ENCODE peak calls at places on chromosomes 11 and 22, in seven cellular contexts. Z is brain microvascular endothelial cell, I is tibial artery, D is GM12878, L is HCT116, Q is HFF-Myc, E is A549. Y is an unnamed sample.

GRCh38 chr22:30867746-30868662 is 100.6 kb downstream of the MORC2 start:
- DNase-seq in D (no peak), Z (no peak), I (peak; percentile 10), E (no peak), L (no peak), Q (no peak), Y (peak; percentile 2)

GRCh38 chr11:96188625-96189006 is 154.4 kb downstream of the MAML2 start:
- DNase-seq in D (peak; percentile 75), I (no peak), Q (peak; percentile 56), E (no peak), Z (peak; percentile 24), L (no peak), Y (no peak)

GRCh38 chr22:29524440-29525191 is 28.9 kb downstream of the THOC5 start:
- DNase-seq in E (peak; percentile 26), Z (peak; percentile 12), L (no peak), D (no peak), Q (no peak), I (no peak), Y (peak; percentile 10)

GRCh38 chr11:120182790-120183491 is 27.9 kb upstream of the OAF start:
- DNase-seq in E (peak; percentile 17), D (no peak), Q (no peak), I (no peak), L (no peak), Z (no peak), Y (peak; percentile 51)

GRCh38 chr11:3202759-3203158 is 15.9 kb downstream of the MRGPRG start:
- DNase-seq in E (no peak), Z (no peak), L (no peak), D (no peak), Q (peak; percentile 58), I (peak; percentile 11), Y (no peak)

GRCh38 chr11:69368119-69368880 is 74.3 kb downstream of the MYEOV start:
- DNase-seq in L (no peak), I (no peak), D (no peak), E (no peak), Q (no peak), Z (no peak), Y (peak; percentile 1)

GRCh38 chr11:9208726-9209501 is 56.2 kb downstream of the DENND5A start:
- DNase-seq in E (no peak), L (no peak), Q (no peak), D (peak; percentile 42), I (no peak), Z (no peak), Y (no peak)

GRCh38 chr11:119975561-119976152 is 162.3 kb downstream of the TRIM29 start:
- DNase-seq in I (no peak), E (no peak), Z (no peak), L (no peak), D (no peak), Q (no peak), Y (peak; percentile 16)

GRCh38 chr11:9250139-9250582 is 15.0 kb downstream of the DENND5A start:
- DNase-seq in I (no peak), Q (no peak), Z (no peak), L (no peak), D (peak; percentile 77), E (no peak), Y (no peak)

GRCh38 chr22:39068033-39068785 is 8.9 kb upstream of the APOBEC3G start:
- DNase-seq in I (no peak), E (no peak), D (no peak), Z (no peak), L (no peak), Q (no peak), Y (no peak)

GRCh38 chr11:117562111-117562510 is 234.5 kb downstream of the CEP164 start:
- DNase-seq in I (no peak), D (no peak), Q (no peak), L (no peak), E (no peak), Z (no peak), Y (no peak)

GRCh38 chr11:128497057-128497957 is 90.1 kb downstream of the ETS1 start:
- DNase-seq in Q (peak; percentile 100), Z (peak; percentile 96), L (peak; percentile 83), E (peak; percentile 86), I (peak; percentile 50), D (peak; percentile 87), Y (peak; percentile 66)
- H3K4me3 ChIP-seq in Q (peak overlapping the region; percentile 19), Z (peak overlapping the region; percentile 23), L (peak overlapping the region; percentile 47), E (peak overlapping the region; percentile 12), I (peak overlapping the region; percentile 8), D (peak overlapping the region; percentile 47), Y (no peak overlapping the region)

GRCh38 chr22:20552913-20553401 is 45.5 kb downstream of the MED15 start:
- DNase-seq in L (no peak), Q (no peak), I (no peak), Z (peak; percentile 77), E (no peak), D (no peak), Y (no peak)
- H3K4me3 ChIP-seq in L (no peak overlapping the region), Q (no peak overlapping the region), I (peak overlapping the region; percentile 7), Z (no peak overlapping the region), E (no peak overlapping the region), D (no peak overlapping the region), Y (no peak overlapping the region)

GRCh38 chr11:114298701-114299090 is 2.5 kb downstream of the NNMT start:
- DNase-seq in Q (no peak), Z (no peak), D (no peak), I (no peak), L (no peak), E (no peak), Y (no peak)
- H3K4me3 ChIP-seq in Q (peak overlapping the region; percentile 60), Z (peak overlapping the region; percentile 68), D (no peak overlapping the region), I (peak overlapping the region; percentile 64), L (no peak overlapping the region), E (peak overlapping the region; percentile 75), Y (peak overlapping the region; percentile 44)

GRCh38 chr11:73784734-73785133 is 2.9 kb upstream of the MRPL48 start:
- DNase-seq in I (no peak), D (no peak), L (no peak), E (no peak), Z (no peak), Q (no peak), Y (no peak)
- H3K4me3 ChIP-seq in I (no peak overlapping the region), D (no peak overlapping the region), L (no peak overlapping the region), E (no peak overlapping the region), Z (no peak overlapping the region), Q (no peak overlapping the region), Y (no peak overlapping the region)